ENCODE peak calls at places on chromosomes 3 and 15, in five cellular contexts. One of them, this sample, is unnamed.

GRCh38 chr3:69869643-69870042 is 129.9 kb upstream of the SAMMSON start:
- DNase-seq in SJSA1: no peak
- DNase-seq in RCC 7860: no peak
- DNase-seq in GM04503: no peak
- DNase-seq in stimulated activated CD8-positive, alpha-beta memory T cell treated with anti-CD3 and anti-CD28 coated beads, Interleukin-7, amount 100 ng/mL, for 1 hour: no peak
- DNase-seq in this sample: no peak

GRCh38 chr15:99426431-99427105 is 139.2 kb upstream of the MEF2A start:
- DNase-seq in SJSA1: no peak
- DNase-seq in RCC 7860: no peak
- DNase-seq in GM04503: no peak
- DNase-seq in stimulated activated CD8-positive, alpha-beta memory T cell treated with anti-CD3 and anti-CD28 coated beads, Interleukin-7, amount 100 ng/mL, for 1 hour: no peak
- DNase-seq in this sample: no peak

GRCh38 chr3:154228561-154229216 is 95.6 kb downstream of the DHX36 start:
- DNase-seq in SJSA1: no peak
- DNase-seq in RCC 7860: no peak
- DNase-seq in GM04503: no peak
- DNase-seq in stimulated activated CD8-positive, alpha-beta memory T cell treated with anti-CD3 and anti-CD28 coated beads, Interleukin-7, amount 100 ng/mL, for 1 hour: no peak
- DNase-seq in this sample: no peak

GRCh38 chr3:154559623-154560022 is 129.6 kb upstream of the GPR149 start:
- DNase-seq in SJSA1: no peak
- DNase-seq in RCC 7860: no peak
- DNase-seq in GM04503: no peak
- DNase-seq in stimulated activated CD8-positive, alpha-beta memory T cell treated with anti-CD3 and anti-CD28 coated beads, Interleukin-7, amount 100 ng/mL, for 1 hour: no peak
- DNase-seq in this sample: no peak

GRCh38 chr15:56365075-56365711 is at the start of gene TEX9:
- DNase-seq in SJSA1: peak
- DNase-seq in RCC 7860: peak
- DNase-seq in GM04503: peak
- DNase-seq in stimulated activated CD8-positive, alpha-beta memory T cell treated with anti-CD3 and anti-CD28 coated beads, Interleukin-7, amount 100 ng/mL, for 1 hour: peak
- DNase-seq in this sample: peak

GRCh38 chr3:129927072-129927471 is 33.6 kb upstream of the TMCC1 start:
- DNase-seq in SJSA1: no peak
- DNase-seq in RCC 7860: peak
- DNase-seq in GM04503: no peak
- DNase-seq in stimulated activated CD8-positive, alpha-beta memory T cell treated with anti-CD3 and anti-CD28 coated beads, Interleukin-7, amount 100 ng/mL, for 1 hour: no peak
- DNase-seq in this sample: peak

GRCh38 chr3:52534281-52535183 is 875 bp upstream of the NT5DC2 start:
- DNase-seq in SJSA1: peak
- DNase-seq in RCC 7860: no peak
- DNase-seq in GM04503: no peak
- DNase-seq in stimulated activated CD8-positive, alpha-beta memory T cell treated with anti-CD3 and anti-CD28 coated beads, Interleukin-7, amount 100 ng/mL, for 1 hour: no peak
- DNase-seq in this sample: no peak

GRCh38 chr3:151086484-151087456 is 1.3 kb downstream of the MED12L start:
- DNase-seq in SJSA1: peak
- DNase-seq in RCC 7860: no peak
- DNase-seq in GM04503: peak
- DNase-seq in stimulated activated CD8-positive, alpha-beta memory T cell treated with anti-CD3 and anti-CD28 coated beads, Interleukin-7, amount 100 ng/mL, for 1 hour: peak
- DNase-seq in this sample: peak

GRCh38 chr3:114892117-114892870 is 254.8 kb downstream of the ZBTB20 start:
- DNase-seq in SJSA1: no peak
- DNase-seq in RCC 7860: no peak
- DNase-seq in GM04503: no peak
- DNase-seq in stimulated activated CD8-positive, alpha-beta memory T cell treated with anti-CD3 and anti-CD28 coated beads, Interleukin-7, amount 100 ng/mL, for 1 hour: no peak
- DNase-seq in this sample: no peak

GRCh38 chr3:146164506-146164905 is 3.5 kb upstream of the PLOD2 start:
- DNase-seq in SJSA1: no peak
- DNase-seq in RCC 7860: no peak
- DNase-seq in GM04503: no peak
- DNase-seq in stimulated activated CD8-positive, alpha-beta memory T cell treated with anti-CD3 and anti-CD28 coated beads, Interleukin-7, amount 100 ng/mL, for 1 hour: no peak
- DNase-seq in this sample: no peak

GRCh38 chr15:40845036-40845435 is 1.2 kb downstream of the SPINT1 start:
- DNase-seq in SJSA1: no peak
- DNase-seq in RCC 7860: no peak
- DNase-seq in GM04503: no peak
- DNase-seq in stimulated activated CD8-positive, alpha-beta memory T cell treated with anti-CD3 and anti-CD28 coated beads, Interleukin-7, amount 100 ng/mL, for 1 hour: no peak
- DNase-seq in this sample: no peak

GRCh38 chr3:183131735-183132134 is 30.8 kb downstream of the LAMP3 start:
- DNase-seq in SJSA1: no peak
- DNase-seq in RCC 7860: no peak
- DNase-seq in GM04503: no peak
- DNase-seq in stimulated activated CD8-positive, alpha-beta memory T cell treated with anti-CD3 and anti-CD28 coated beads, Interleukin-7, amount 100 ng/mL, for 1 hour: no peak
- DNase-seq in this sample: no peak

GRCh38 chr3:24628523-24629258 is 134.0 kb upstream of the THRB start:
- DNase-seq in SJSA1: no peak
- DNase-seq in RCC 7860: no peak
- DNase-seq in GM04503: no peak
- DNase-seq in stimulated activated CD8-positive, alpha-beta memory T cell treated with anti-CD3 and anti-CD28 coated beads, Interleukin-7, amount 100 ng/mL, for 1 hour: no peak
- DNase-seq in this sample: no peak

GRCh38 chr15:74794970-74795349 is 13.1 kb downstream of the CSK start:
- DNase-seq in SJSA1: no peak
- DNase-seq in RCC 7860: no peak
- DNase-seq in GM04503: no peak
- DNase-seq in stimulated activated CD8-positive, alpha-beta memory T cell treated with anti-CD3 and anti-CD28 coated beads, Interleukin-7, amount 100 ng/mL, for 1 hour: no peak
- DNase-seq in this sample: no peak

GRCh38 chr3:24363242-24363641 is 131.4 kb downstream of the THRB start:
- DNase-seq in SJSA1: no peak
- DNase-seq in RCC 7860: no peak
- DNase-seq in GM04503: no peak
- DNase-seq in stimulated activated CD8-positive, alpha-beta memory T cell treated with anti-CD3 and anti-CD28 coated beads, Interleukin-7, amount 100 ng/mL, for 1 hour: no peak
- DNase-seq in this sample: no peak

GRCh38 chr15:47333758-47334157 is 383.5 kb upstream of the SEMA6D start:
- DNase-seq in SJSA1: no peak
- DNase-seq in RCC 7860: no peak
- DNase-seq in GM04503: no peak
- DNase-seq in stimulated activated CD8-positive, alpha-beta memory T cell treated with anti-CD3 and anti-CD28 coated beads, Interleukin-7, amount 100 ng/mL, for 1 hour: no peak
- DNase-seq in this sample: no peak

GRCh38 chr3:29893024-29893554 is 612.2 kb downstream of the RBMS3 start:
- DNase-seq in SJSA1: no peak
- DNase-seq in RCC 7860: no peak
- DNase-seq in GM04503: no peak
- DNase-seq in stimulated activated CD8-positive, alpha-beta memory T cell treated with anti-CD3 and anti-CD28 coated beads, Interleukin-7, amount 100 ng/mL, for 1 hour: no peak
- DNase-seq in this sample: no peak

GRCh38 chr15:91961357-91961756 is 107.8 kb downstream of the SLCO3A1 start:
- DNase-seq in SJSA1: no peak
- DNase-seq in RCC 7860: no peak
- DNase-seq in GM04503: no peak
- DNase-seq in stimulated activated CD8-positive, alpha-beta memory T cell treated with anti-CD3 and anti-CD28 coated beads, Interleukin-7, amount 100 ng/mL, for 1 hour: no peak
- DNase-seq in this sample: no peak

GRCh38 chr3:163939926-163940325 is 1138.4 kb downstream of the SI start:
- DNase-seq in SJSA1: no peak
- DNase-seq in RCC 7860: no peak
- DNase-seq in GM04503: no peak
- DNase-seq in stimulated activated CD8-positive, alpha-beta memory T cell treated with anti-CD3 and anti-CD28 coated beads, Interleukin-7, amount 100 ng/mL, for 1 hour: no peak
- DNase-seq in this sample: no peak

GRCh38 chr15:90889313-90889730 is 5.0 kb downstream of the FES start:
- DNase-seq in SJSA1: no peak
- DNase-seq in RCC 7860: no peak
- DNase-seq in GM04503: no peak
- DNase-seq in stimulated activated CD8-positive, alpha-beta memory T cell treated with anti-CD3 and anti-CD28 coated beads, Interleukin-7, amount 100 ng/mL, for 1 hour: no peak
- DNase-seq in this sample: no peak